ENCODE peak calls at places on chromosome 17, in ten cellular contexts. K is activated naive CD4-positive, alpha-beta T cell; L is stimulated activated CD4-positive, alpha-beta T cell treated with anti-CD3 and anti-CD28 coated beads, Interleukin-1b, Interleukin-23, amount 100 ng/mL, for 24 hours; Y is RWPE1; Z is stimulated activated CD8-positive, alpha-beta memory T cell treated with anti-CD3 and anti-CD28 coated beads, Interleukin-7, amount 100 ng/mL, for 1 hour; M is NCI-H748 treated with DMSO at 0.1 percent for 48 hours; O is effector memory CD8-positive, alpha-beta T cell; F is osteocyte; J is thoracic aorta; P is activated effector memory CD4-positive, alpha-beta T cell treated with Interleukin-2 at 50 U/mL for 16 hours. R is an unnamed sample.

GRCh38 chr17:8832711-8833352 is 33.7 kb upstream of the MFSD6L start:
- DNase-seq in K (no peak), L (no peak), Y (no peak), Z (peak), M (no peak), O (no peak), F (peak), J (no peak), P (no peak), R (no peak)

GRCh38 chr17:78294776-78295175 is 63.3 kb downstream of the TMEM235 start:
- DNase-seq in K (no peak), L (no peak), Y (peak), Z (no peak), M (no peak), O (no peak), F (no peak), J (no peak), P (no peak), R (no peak)

GRCh38 chr17:38921756-38922411 is 3.5 kb upstream of the LASP1NB start:
- DNase-seq in K (no peak), L (no peak), Y (no peak), Z (no peak), M (no peak), O (no peak), F (peak), J (no peak), P (no peak), R (no peak)

GRCh38 chr17:74524751-74525725 is 6.2 kb downstream of the CD300LB start:
- DNase-seq in K (no peak), L (no peak), Y (no peak), Z (no peak), M (no peak), O (no peak), F (peak), J (no peak), P (no peak), R (no peak)

GRCh38 chr17:69802045-69802740 is 272.8 kb upstream of the KCNJ16 start:
- DNase-seq in K (no peak), L (no peak), Y (no peak), Z (no peak), M (no peak), O (no peak), F (no peak), J (no peak), P (no peak), R (no peak)

GRCh38 chr17:75832164-75832651 is 12.0 kb downstream of the UNC13D start:
- DNase-seq in K (no peak), L (no peak), Y (peak), Z (no peak), M (no peak), O (peak), F (no peak), J (no peak), P (peak), R (no peak)

GRCh38 chr17:78013683-78014467 is 55.4 kb downstream of the TNRC6C start:
- DNase-seq in K (no peak), L (peak), Y (peak), Z (peak), M (peak), O (peak), F (no peak), J (no peak), P (peak), R (peak)

GRCh38 chr17:58279016-58279671 is 1.6 kb downstream of the MPO start:
- DNase-seq in K (no peak), L (no peak), Y (no peak), Z (no peak), M (no peak), O (no peak), F (peak), J (no peak), P (no peak), R (no peak)

GRCh38 chr17:63696381-63696961 is 3.5 kb downstream of the LIMD2 start:
- DNase-seq in K (no peak), L (no peak), Y (no peak), Z (no peak), M (no peak), O (peak), F (no peak), J (no peak), P (no peak), R (no peak)

GRCh38 chr17:28578246-28579195 is 1.8 kb upstream of the ALDOC start:
- DNase-seq in K (no peak), L (no peak), Y (no peak), Z (no peak), M (no peak), O (no peak), F (no peak), J (no peak), P (no peak), R (no peak)

GRCh38 chr17:50027639-50028206 is 28.2 kb upstream of the ITGA3 start:
- DNase-seq in K (no peak), L (no peak), Y (peak), Z (no peak), M (no peak), O (no peak), F (peak), J (peak), P (no peak), R (peak)

GRCh38 chr17:75625813-75626486 is 7.3 kb upstream of the SMIM5 start:
- DNase-seq in K (no peak), L (no peak), Y (peak), Z (no peak), M (no peak), O (no peak), F (no peak), J (no peak), P (no peak), R (no peak)

GRCh38 chr17:18921912-18922451 is 30.0 kb upstream of the SLC5A10 start:
- DNase-seq in K (no peak), L (no peak), Y (peak), Z (no peak), M (no peak), O (no peak), F (no peak), J (no peak), P (no peak), R (peak)

GRCh38 chr17:41966453-41967140 is at the start of gene CNP:
- DNase-seq in K (peak), L (peak), Y (peak), Z (peak), M (peak), O (peak), F (peak), J (peak), P (peak), R (peak)

GRCh38 chr17:57294629-57295501 is 38.5 kb downstream of the MSI2 start:
- DNase-seq in K (no peak), L (no peak), Y (no peak), Z (peak), M (peak), O (no peak), F (no peak), J (no peak), P (no peak), R (no peak)

GRCh38 chr17:31111183-31111582 is 16.4 kb downstream of the NF1 start:
- DNase-seq in K (no peak), L (no peak), Y (no peak), Z (no peak), M (no peak), O (no peak), F (no peak), J (no peak), P (no peak), R (no peak)

GRCh38 chr17:59695943-59696681 is 11.1 kb downstream of the PTRH2 start:
- DNase-seq in K (no peak), L (no peak), Y (no peak), Z (no peak), M (no peak), O (no peak), F (no peak), J (no peak), P (no peak), R (no peak)

GRCh38 chr17:12254460-12254859 is 233.8 kb downstream of the MAP2K4 start:
- DNase-seq in K (no peak), L (no peak), Y (no peak), Z (no peak), M (no peak), O (no peak), F (no peak), J (no peak), P (no peak), R (no peak)

GRCh38 chr17:44267165-44267455 is 825 bp downstream of the SLC4A1 start:
- DNase-seq in K (no peak), L (no peak), Y (no peak), Z (no peak), M (no peak), O (no peak), F (no peak), J (no peak), P (no peak), R (no peak)

GRCh38 chr17:35795007-35795870 is at the start of gene MMP28:
- DNase-seq in K (no peak), L (no peak), Y (peak), Z (no peak), M (peak), O (peak), F (peak), J (no peak), P (peak), R (no peak)

GRCh38 chr17:1506649-1507254 is 9.7 kb downstream of the INPP5K start:
- DNase-seq in K (no peak), L (no peak), Y (no peak), Z (no peak), M (no peak), O (no peak), F (no peak), J (no peak), P (no peak), R (no peak)

GRCh38 chr17:29420128-29420527 is 30.0 kb downstream of the TAOK1 start:
- DNase-seq in K (no peak), L (no peak), Y (no peak), Z (no peak), M (no peak), O (no peak), F (peak), J (no peak), P (no peak), R (no peak)

GRCh38 chr17:64056269-64057005 is 36.0 kb upstream of the ICAM2 start:
- DNase-seq in K (no peak), L (no peak), Y (no peak), Z (no peak), M (no peak), O (no peak), F (no peak), J (no peak), P (no peak), R (no peak)

GRCh38 chr17:7544911-7545310 is 3.9 kb upstream of the TNFSF12 start:
- DNase-seq in K (no peak), L (no peak), Y (no peak), Z (no peak), M (no peak), O (no peak), F (no peak), J (no peak), P (no peak), R (no peak)

R was measured in AG04450.